ENCODE peak calls at places on chromosomes 16 and 17, in four cellular contexts. A is Right ventricle myocardium superior, V is progenitor cell of endocrine pancreas, Z is NCI-H446. S is an unnamed sample.

GRCh38 chr16:87267566-87267965 is 49.6 kb downstream of the C16orf95 start:
- DNase-seq in A (no peak), V (no peak), Z (no peak), S (no peak)

GRCh38 chr16:56428087-56428486 is 2.7 kb upstream of the AMFR start:
- DNase-seq in A (no peak), V (no peak), Z (no peak), S (no peak)

GRCh38 chr16:3274490-3274889 is 8.8 kb upstream of the ZNF263 start:
- DNase-seq in A (no peak), V (no peak), Z (peak; percentile 25), S (no peak)

GRCh38 chr16:27547134-27547533 is 2.6 kb downstream of the GTF3C1 start:
- DNase-seq in A (no peak), V (no peak), Z (peak; percentile 3), S (no peak)

GRCh38 chr16:79560923-79561322 is 39.6 kb downstream of the MAF start:
- DNase-seq in A (no peak), V (no peak), Z (no peak), S (no peak)

GRCh38 chr17:50027639-50028206 is 28.2 kb upstream of the ITGA3 start:
- DNase-seq in A (peak; percentile 71), V (no peak), Z (peak; percentile 27), S (no peak)

GRCh38 chr17:66387391-66387981 is 85.1 kb downstream of the PRKCA start:
- DNase-seq in A (no peak), V (no peak), Z (no peak), S (no peak)

GRCh38 chr16:9112166-9112843 is 20.9 kb downstream of the HAPSTR1 start:
- DNase-seq in A (no peak), V (no peak), Z (no peak), S (no peak)

GRCh38 chr17:50157891-50158290 is 7.4 kb upstream of the PPP1R9B start:
- DNase-seq in A (no peak), V (no peak), Z (no peak), S (no peak)

GRCh38 chr16:59632266-59632855 is 898.2 kb upstream of the GOT2 start:
- DNase-seq in A (no peak), V (no peak), Z (no peak), S (no peak)

GRCh38 chr17:81693491-81694360 is 9.4 kb upstream of the MRPL12 start:
- DNase-seq in A (no peak), V (no peak), Z (no peak), S (no peak)

GRCh38 chr16:29791845-29792797 is 1.6 kb downstream of the KIF22 start:
- DNase-seq in A (no peak), V (no peak), Z (no peak), S (no peak)

GRCh38 chr17:74522381-74523090 is 8.7 kb downstream of the CD300LB start:
- DNase-seq in A (no peak), V (no peak), Z (no peak), S (no peak)

GRCh38 chr16:3716831-3717234 is 491 bp downstream of the TRAP1 start:
- DNase-seq in A (no peak), V (no peak), Z (peak; percentile 18), S (no peak)

GRCh38 chr16:3816326-3816725 is 64.2 kb downstream of the CREBBP start:
- DNase-seq in A (no peak), V (no peak), Z (no peak), S (no peak)

GRCh38 chr17:31838641-31839225 is 20.3 kb downstream of the COPRS start:
- DNase-seq in A (no peak), V (no peak), Z (no peak), S (no peak)

GRCh38 chr17:63946440-63947363 is 14.6 kb upstream of the CD79B start:
- DNase-seq in A (no peak), V (peak; percentile 43), Z (peak; percentile 34), S (peak; percentile 61)

GRCh38 chr17:43171761-43172487 is 910 bp downstream of the NBR1 start:
- DNase-seq in A (no peak), V (no peak), Z (peak; percentile 33), S (no peak)

GRCh38 chr17:36072431-36073121 is 8.5 kb downstream of the CCL18 start:
- DNase-seq in A (peak; percentile 63), V (peak; percentile 62), Z (peak; percentile 32), S (peak; percentile 82)

GRCh38 chr16:70635356-70636016 is 10.9 kb upstream of the IL34 start:
- DNase-seq in A (no peak), V (no peak), Z (no peak), S (peak; percentile 88)

GRCh38 chr16:74100405-74101316 is 196.0 kb upstream of the PSMD7 start:
- DNase-seq in A (no peak), V (no peak), Z (no peak), S (no peak)

GRCh38 chr17:40556884-40557414 is 8.3 kb downstream of the CCR7 start:
- DNase-seq in A (peak; percentile 69), V (peak; percentile 7), Z (no peak), S (no peak)

GRCh38 chr17:80791758-80792284 is 199.8 kb upstream of the CHMP6 start:
- DNase-seq in A (no peak), V (no peak), Z (peak; percentile 73), S (no peak)

GRCh38 chr17:64017381-64017980 is 3.0 kb downstream of the ICAM2 start:
- DNase-seq in A (no peak), V (no peak), Z (no peak), S (no peak)

GRCh38 chr16:28192811-28193529 is 18.8 kb downstream of the XPO6 start:
- DNase-seq in A (no peak), V (no peak), Z (no peak), S (no peak)

GRCh38 chr16:30063893-30064745 is 1.4 kb upstream of the ALDOA start:
- DNase-seq in A (peak; percentile 89), V (no peak), Z (peak; percentile 54), S (no peak)

GRCh38 chr16:30924797-30925645 is 1.6 kb downstream of the FBXL19 start:
- DNase-seq in A (no peak), V (no peak), Z (no peak), S (no peak)

GRCh38 chr17:35214631-35215273 is 20.6 kb upstream of the SLC35G3 start:
- DNase-seq in A (no peak), V (no peak), Z (no peak), S (no peak)

GRCh38 chr16:56910654-56911539 is 21.0 kb upstream of the HERPUD1 start:
- DNase-seq in A (no peak), V (no peak), Z (no peak), S (no peak)

GRCh38 chr16:77961811-77962210 is 60.5 kb upstream of the CLEC3A start:
- DNase-seq in A (no peak), V (no peak), Z (no peak), S (no peak)

GRCh38 chr17:76122411-76123126 is 18.5 kb downstream of the FOXJ1 start:
- DNase-seq in A (no peak), V (no peak), Z (no peak), S (no peak)